ENCODE peak calls at places on chromosome 21, in five cellular contexts. One of them, this sample, is unnamed.

GRCh38 chr21:39363607-39364555 is 15.0 kb upstream of the HMGN1 start:
- DNase-seq in NCI-H1092: no peak
- DNase-seq in ACHN: no peak
- DNase-seq in right atrium auricular region: no peak
- DNase-seq in pancreas: no peak
- DNase-seq in this sample: peak

GRCh38 chr21:45222001-45222400 is 65.7 kb downstream of the POFUT2 start:
- DNase-seq in NCI-H1092: no peak
- DNase-seq in ACHN: no peak
- DNase-seq in right atrium auricular region: no peak
- DNase-seq in pancreas: no peak
- DNase-seq in this sample: no peak

GRCh38 chr21:27134513-27134912 is 167.6 kb upstream of the ADAMTS5 start:
- DNase-seq in NCI-H1092: peak
- DNase-seq in ACHN: no peak
- DNase-seq in right atrium auricular region: no peak
- DNase-seq in pancreas: no peak
- DNase-seq in this sample: peak

GRCh38 chr21:39863111-39863510 is 4.1 kb upstream of the PCP4 start:
- DNase-seq in NCI-H1092: peak
- DNase-seq in ACHN: peak
- DNase-seq in right atrium auricular region: no peak
- DNase-seq in pancreas: no peak
- DNase-seq in this sample: no peak

GRCh38 chr21:35796834-35797233 is 263.5 kb downstream of the SETD4 start:
- DNase-seq in NCI-H1092: no peak
- DNase-seq in ACHN: no peak
- DNase-seq in right atrium auricular region: no peak
- DNase-seq in pancreas: no peak
- DNase-seq in this sample: peak

GRCh38 chr21:43937898-43938309 is 72.9 kb downstream of the AGPAT3 start:
- DNase-seq in NCI-H1092: no peak
- DNase-seq in ACHN: no peak
- DNase-seq in right atrium auricular region: no peak
- DNase-seq in pancreas: no peak
- DNase-seq in this sample: no peak

GRCh38 chr21:42317826-42318746 is 2.9 kb upstream of the TFF3 start:
- DNase-seq in NCI-H1092: peak
- DNase-seq in ACHN: no peak
- DNase-seq in right atrium auricular region: peak
- DNase-seq in pancreas: no peak
- DNase-seq in this sample: no peak

GRCh38 chr21:46095106-46095719 is 2.7 kb upstream of the COL6A2 start:
- DNase-seq in NCI-H1092: no peak
- DNase-seq in ACHN: no peak
- DNase-seq in right atrium auricular region: peak
- DNase-seq in pancreas: no peak
- DNase-seq in this sample: no peak

GRCh38 chr21:21309510-21309909 is 311.3 kb downstream of the NCAM2 start:
- DNase-seq in NCI-H1092: no peak
- DNase-seq in ACHN: no peak
- DNase-seq in right atrium auricular region: no peak
- DNase-seq in pancreas: no peak
- DNase-seq in this sample: no peak

GRCh38 chr21:45543710-45544448 is 1.6 kb upstream of the SLC19A1 start:
- DNase-seq in NCI-H1092: no peak
- DNase-seq in ACHN: no peak
- DNase-seq in right atrium auricular region: peak
- DNase-seq in pancreas: peak
- DNase-seq in this sample: no peak

GRCh38 chr21:14321042-14321441 is 61.9 kb downstream of the HSPA13 start:
- DNase-seq in NCI-H1092: no peak
- DNase-seq in ACHN: peak
- DNase-seq in right atrium auricular region: no peak
- DNase-seq in pancreas: no peak
- DNase-seq in this sample: peak

GRCh38 chr21:45892156-45892919 is 89.2 kb upstream of the COL6A1 start:
- DNase-seq in NCI-H1092: no peak
- DNase-seq in ACHN: no peak
- DNase-seq in right atrium auricular region: no peak
- DNase-seq in pancreas: no peak
- DNase-seq in this sample: no peak

GRCh38 chr21:46634427-46634826 is 1.0 kb upstream of the PRMT2 start:
- DNase-seq in NCI-H1092: no peak
- DNase-seq in ACHN: no peak
- DNase-seq in right atrium auricular region: no peak
- DNase-seq in pancreas: no peak
- DNase-seq in this sample: no peak

GRCh38 chr21:44891631-44892031 is 18.1 kb upstream of the PTTG1IP start:
- DNase-seq in NCI-H1092: no peak
- DNase-seq in ACHN: no peak
- DNase-seq in right atrium auricular region: no peak
- DNase-seq in pancreas: peak
- DNase-seq in this sample: no peak

GRCh38 chr21:40054403-40054802 is 187.2 kb downstream of the PCP4 start:
- DNase-seq in NCI-H1092: peak
- DNase-seq in ACHN: no peak
- DNase-seq in right atrium auricular region: peak
- DNase-seq in pancreas: peak
- DNase-seq in this sample: no peak

GRCh38 chr21:15059397-15059796 is 5.4 kb downstream of the NRIP1 start:
- DNase-seq in NCI-H1092: no peak
- DNase-seq in ACHN: no peak
- DNase-seq in right atrium auricular region: no peak
- DNase-seq in pancreas: no peak
- DNase-seq in this sample: no peak

GRCh38 chr21:29217818-29218252 is 80.9 kb upstream of the BACH1 start:
- DNase-seq in NCI-H1092: no peak
- DNase-seq in ACHN: no peak
- DNase-seq in right atrium auricular region: no peak
- DNase-seq in pancreas: no peak
- DNase-seq in this sample: peak

GRCh38 chr21:44696572-44696971 is 400 bp upstream of the KRTAP10-12 start:
- DNase-seq in NCI-H1092: no peak
- DNase-seq in ACHN: no peak
- DNase-seq in right atrium auricular region: peak
- DNase-seq in pancreas: no peak
- DNase-seq in this sample: no peak

GRCh38 chr21:42607525-42608102 is 45.8 kb upstream of the PDE9A start:
- DNase-seq in NCI-H1092: no peak
- DNase-seq in ACHN: peak
- DNase-seq in right atrium auricular region: no peak
- DNase-seq in pancreas: no peak
- DNase-seq in this sample: no peak